ENCODE peak calls at places on chromosome 16, in eight cellular contexts. R is AG08395; E is activated CD4-positive, alpha-beta T cell treated with anti-CD3 and anti-CD28 coated beads, Interleukin-2, amount 50 U/mL, for 1 hour; M is IMR-90; A is bronchial epithelial cell; S is stimulated activated naive CD8-positive, alpha-beta T cell treated with anti-CD3 and anti-CD28 coated beads, Interleukin-15, Interleukin-2, amounts not matched to agents 100 U/mL and 50 U/mL, for 24 hours; O is ovary; L is H54. G is an unnamed sample.

GRCh38 chr16:69397821-69398521 is 12.2 kb upstream of the TERF2 start:
- DNase-seq in S (no peak), O (peak; percentile 49), L (no peak), R (peak; percentile 70), A (peak; percentile 77), M (peak; percentile 78), E (no peak), G (no peak)

GRCh38 chr16:15829460-15829859 is 27.4 kb downstream of the MYH11 start:
- DNase-seq in S (no peak), A (no peak), M (peak; percentile 68), E (no peak), R (peak; percentile 50), L (no peak), O (peak; percentile 68), G (no peak)

GRCh38 chr16:29877266-29877961 is 14.4 kb upstream of the CDIPT start:
- DNase-seq in E (peak; percentile 37), R (peak; percentile 24), M (peak; percentile 15), O (no peak), S (peak; percentile 69), L (peak; percentile 56), A (peak; percentile 74), G (peak; percentile 22)

GRCh38 chr16:533391-534088 is 6.0 kb downstream of the CAPN15 start:
- DNase-seq in L (no peak), O (no peak), S (no peak), M (no peak), R (no peak), A (no peak), E (no peak), G (no peak)

GRCh38 chr16:1820096-1820972 is 6.3 kb downstream of the HAGH start:
- DNase-seq in O (no peak), A (no peak), R (no peak), L (no peak), S (no peak), E (no peak), M (no peak), G (no peak)

GRCh38 chr16:86533076-86533475 is 22.0 kb downstream of the MTHFSD start:
- DNase-seq in O (no peak), M (no peak), S (no peak), E (no peak), L (no peak), A (no peak), R (no peak), G (no peak)

GRCh38 chr16:75566889-75567255 is 693 bp downstream of the GABARAPL2 start:
- DNase-seq in L (no peak), A (no peak), M (no peak), R (no peak), E (peak; percentile 15), O (no peak), S (peak; percentile 23), G (peak; percentile 26)

GRCh38 chr16:57725077-57725953 is 10.3 kb upstream of the KATNB1 start:
- DNase-seq in A (no peak), O (no peak), R (no peak), M (no peak), S (no peak), L (no peak), E (no peak), G (no peak)

GRCh38 chr16:71883849-71884638 is at the start of gene ZNF821:
- DNase-seq in M (peak; percentile 64), R (peak; percentile 86), O (peak; percentile 89), A (peak; percentile 36), L (peak; percentile 73), S (peak; percentile 81), E (peak; percentile 71), G (peak; percentile 79)

GRCh38 chr16:1043831-1044514 is 28.6 kb upstream of the SSTR5 start:
- DNase-seq in E (no peak), L (no peak), S (no peak), R (no peak), O (no peak), M (no peak), A (no peak), G (no peak)

GRCh38 chr16:77679901-77680300 is 42.4 kb upstream of the NUDT7 start:
- DNase-seq in M (no peak), O (no peak), L (no peak), S (no peak), R (no peak), E (no peak), A (no peak), G (no peak)

GRCh38 chr16:85420501-85421337 is 192.4 kb upstream of the GSE1 start:
- DNase-seq in R (peak; percentile 73), M (peak; percentile 20), S (peak; percentile 90), E (peak; percentile 74), A (no peak), O (peak; percentile 63), L (peak; percentile 84), G (peak; percentile 72)

GRCh38 chr16:79982356-79982755 is 381.8 kb upstream of the MAF start:
- DNase-seq in R (no peak), S (no peak), L (no peak), M (no peak), E (no peak), O (no peak), A (no peak), G (no peak)

GRCh38 chr16:70745536-70746025 is 55.4 kb downstream of the VAC14 start:
- DNase-seq in A (no peak), E (no peak), L (no peak), O (no peak), M (no peak), R (no peak), S (no peak), G (no peak)

GRCh38 chr16:1812732-1813163 is 13.9 kb downstream of the HAGH start:
- DNase-seq in M (peak; percentile 85), A (peak; percentile 55), S (peak; percentile 67), E (peak; percentile 54), O (peak; percentile 75), R (peak; percentile 86), L (no peak), G (peak; percentile 39)

GRCh38 chr16:79932564-79932963 is 332.0 kb upstream of the MAF start:
- DNase-seq in E (no peak), S (no peak), A (peak; percentile 44), O (no peak), R (no peak), L (no peak), M (no peak), G (no peak)

GRCh38 chr16:25184771-25185170 is 32.0 kb upstream of the AQP8 start:
- DNase-seq in A (peak; percentile 22), L (no peak), R (no peak), E (no peak), S (no peak), M (no peak), O (no peak), G (no peak)

GRCh38 chr16:9687737-9688319 is 494.4 kb downstream of the GRIN2A start:
- DNase-seq in L (no peak), M (no peak), A (no peak), S (no peak), R (no peak), E (no peak), O (no peak), G (no peak)

GRCh38 chr16:82138478-82139285 is 31.3 kb downstream of the MPHOSPH6 start:
- DNase-seq in L (no peak), R (no peak), O (no peak), A (no peak), E (no peak), S (no peak), M (no peak), G (no peak)

GRCh38 chr16:75251280-75252048 is at the start of gene BCAR1:
- DNase-seq in S (peak; percentile 48), A (peak; percentile 58), L (peak; percentile 78), O (peak; percentile 88), M (peak; percentile 93), R (peak; percentile 88), E (no peak), G (no peak)

GRCh38 chr16:50602531-50603205 is 54.5 kb downstream of the NKD1 start:
- DNase-seq in L (no peak), O (no peak), S (peak; percentile 18), R (no peak), E (peak; percentile 50), A (peak; percentile 44), M (no peak), G (peak; percentile 55)

GRCh38 chr16:89924298-89924924 is 1.3 kb downstream of the TUBB3 start:
- DNase-seq in L (no peak), E (peak; percentile 47), R (no peak), S (peak; percentile 33), M (peak; percentile 44), O (no peak), A (no peak), G (peak; percentile 57)

GRCh38 chr16:77594057-77594456 is 128.3 kb upstream of the NUDT7 start:
- DNase-seq in A (no peak), O (no peak), L (no peak), M (no peak), S (no peak), E (no peak), R (no peak), G (no peak)

GRCh38 chr16:87101903-87102302 is 215.3 kb downstream of the C16orf95 start:
- DNase-seq in L (no peak), E (no peak), A (no peak), S (no peak), R (no peak), M (peak; percentile 54), O (no peak), G (no peak)

GRCh38 chr16:86991679-86992078 is 325.5 kb downstream of the C16orf95 start:
- DNase-seq in M (peak; percentile 88), S (no peak), E (no peak), A (peak; percentile 28), R (no peak), L (peak; percentile 55), O (no peak), G (no peak)

GRCh38 chr16:53457670-53458069 is 23.4 kb downstream of the RBL2 start:
- DNase-seq in M (no peak), O (no peak), L (no peak), R (no peak), A (no peak), S (peak; percentile 62), E (peak; percentile 58), G (peak; percentile 87)

GRCh38 chr16:85561248-85562101 is 51.6 kb upstream of the GSE1 start:
- DNase-seq in M (no peak), O (no peak), E (no peak), R (no peak), S (no peak), A (no peak), L (no peak), G (no peak)

GRCh38 chr16:70692481-70693203 is 6.8 kb upstream of the MTSS2 start:
- DNase-seq in R (no peak), E (no peak), L (no peak), S (no peak), M (no peak), O (peak; percentile 49), A (no peak), G (no peak)

GRCh38 chr16:5058476-5058875 is 7.3 kb downstream of the C16orf89 start:
- DNase-seq in R (peak; percentile 31), A (no peak), S (no peak), E (no peak), M (no peak), L (no peak), O (no peak), G (no peak)

GRCh38 chr16:4086153-4086552 is 30.1 kb downstream of the ADCY9 start:
- DNase-seq in M (no peak), S (no peak), A (no peak), R (no peak), E (no peak), O (no peak), L (no peak), G (no peak)

GRCh38 chr16:55471448-55472097 is 7.4 kb upstream of the MMP2 start:
- DNase-seq in A (peak; percentile 85), R (peak; percentile 61), O (no peak), L (no peak), M (peak; percentile 92), S (no peak), E (no peak), G (no peak)

G was measured in CD4-positive, alpha-beta memory T cell.